ENCODE peak calls at places on chromosomes 16 and 17, in nine cellular contexts. K is uterus, T is lower lobe of right lung, R is kidney epithelial cell, Z is omental fat pad, D is A549, F is body of pancreas, A is H9, Q is heart left ventricle. P is an unnamed sample.

GRCh38 chr17:77716289-77716929 is 242.1 kb upstream of the TNRC6C start:
- DNase-seq in T (no peak), Z (no peak), K (no peak), D (no peak), F (no peak), Q (no peak), R (no peak), A (peak), P (no peak)

GRCh38 chr17:36977066-36977465 is 28.3 kb downstream of the AATF start:
- DNase-seq in F (no peak), A (no peak), Z (no peak), D (no peak), K (no peak), T (no peak), R (no peak), Q (no peak), P (no peak)

GRCh38 chr17:9941305-9941704 is 36.2 kb upstream of the RCVRN start:
- DNase-seq in A (no peak), R (no peak), Q (no peak), T (peak), K (no peak), F (no peak), Z (no peak), D (no peak), P (no peak)

GRCh38 chr17:14933676-14934075 is 331.4 kb downstream of the PMP22 start:
- DNase-seq in T (no peak), Z (no peak), R (no peak), A (no peak), Q (no peak), K (no peak), D (no peak), F (no peak), P (no peak)

GRCh38 chr16:19130385-19130784 is 16.6 kb downstream of the ITPRIPL2 start:
- DNase-seq in A (no peak), K (no peak), T (no peak), D (no peak), F (no peak), Q (no peak), R (no peak), Z (no peak), P (no peak)

GRCh38 chr17:77807746-77808441 is 150.6 kb upstream of the TNRC6C start:
- DNase-seq in R (no peak), D (no peak), T (no peak), F (no peak), A (no peak), Q (no peak), Z (no peak), K (no peak), P (no peak)

GRCh38 chr16:24270721-24271120 is 14.6 kb downstream of the CACNG3 start:
- DNase-seq in T (no peak), Z (no peak), Q (no peak), F (no peak), D (no peak), R (no peak), K (no peak), A (no peak), P (no peak)

GRCh38 chr16:70579248-70579647 is 55.6 kb downstream of the SF3B3 start:
- DNase-seq in T (no peak), A (no peak), D (no peak), F (no peak), Q (no peak), R (no peak), Z (no peak), K (no peak), P (no peak)

GRCh38 chr16:13839577-13839976 is 80.4 kb upstream of the ERCC4 start:
- DNase-seq in K (no peak), D (no peak), Q (no peak), Z (no peak), R (no peak), A (no peak), T (no peak), F (no peak), P (no peak)

GRCh38 chr17:40909755-40910154 is 24.7 kb upstream of the KRT20 start:
- DNase-seq in T (no peak), Q (no peak), A (no peak), Z (no peak), K (no peak), F (no peak), R (no peak), D (no peak), P (no peak)

GRCh38 chr17:70028397-70028796 is 46.6 kb upstream of the KCNJ16 start:
- DNase-seq in T (no peak), A (no peak), D (no peak), Q (no peak), R (no peak), F (no peak), K (no peak), Z (no peak), P (no peak)

GRCh38 chr17:79943354-79944241 is 92.1 kb downstream of the TBC1D16 start:
- DNase-seq in F (no peak), Q (no peak), Z (peak), T (peak), A (peak), D (no peak), R (no peak), K (peak), P (no peak)

GRCh38 chr16:2339521-2340484 is 725 bp downstream of the ABCA3 start:
- DNase-seq in F (peak), T (peak), K (peak), A (peak), Z (peak), D (peak), Q (peak), R (no peak), P (peak)

GRCh38 chr16:56356276-56357241 is 68.8 kb downstream of the AMFR start:
- DNase-seq in R (peak), D (peak), F (peak), K (peak), Q (peak), Z (peak), T (peak), A (peak), P (peak)

GRCh38 chr16:11349599-11350276 is 4.5 kb downstream of the RMI2 start:
- DNase-seq in D (no peak), A (no peak), F (peak), Z (no peak), T (peak), R (no peak), Q (peak), K (peak), P (no peak)

GRCh38 chr17:80081596-80081995 is 19.8 kb upstream of the GAA start:
- DNase-seq in T (no peak), Z (no peak), K (no peak), Q (no peak), F (no peak), D (no peak), A (no peak), R (no peak), P (no peak)

GRCh38 chr17:61966201-61966600 is 38.4 kb upstream of the INTS2 start:
- DNase-seq in K (no peak), Z (no peak), F (no peak), A (no peak), D (no peak), T (no peak), Q (no peak), R (no peak), P (no peak)

GRCh38 chr16:89495121-89495520 is 4.8 kb upstream of the ANKRD11 start:
- DNase-seq in A (no peak), T (no peak), F (no peak), Z (no peak), D (no peak), R (no peak), Q (no peak), K (no peak), P (no peak)

GRCh38 chr16:84484579-84485254 is 19.7 kb downstream of the MEAK7 start:
- DNase-seq in R (no peak), Z (no peak), K (peak), F (no peak), Q (peak), T (no peak), A (no peak), D (peak), P (peak)

GRCh38 chr16:75105306-75106061 is 11.1 kb downstream of the LDHD start:
- DNase-seq in D (no peak), K (no peak), R (no peak), A (peak), Z (no peak), Q (peak), T (peak), F (no peak), P (no peak)

GRCh38 chr17:8818654-8819330 is 19.6 kb upstream of the MFSD6L start:
- DNase-seq in R (no peak), A (peak), D (no peak), Z (no peak), Q (no peak), F (no peak), K (no peak), T (no peak), P (no peak)

GRCh38 chr17:45294506-45294905 is 22.3 kb downstream of the MAP3K14 start:
- DNase-seq in Q (peak), K (no peak), T (no peak), F (peak), A (no peak), D (no peak), R (no peak), Z (no peak), P (no peak)

GRCh38 chr16:22938647-22939046 is 124.7 kb downstream of the HS3ST2 start:
- DNase-seq in K (no peak), R (no peak), A (no peak), D (no peak), Z (no peak), Q (no peak), F (no peak), T (no peak), P (no peak)

GRCh38 chr16:66845080-66845410 is 831 bp downstream of the CA7 start:
- DNase-seq in D (no peak), Z (no peak), F (no peak), R (no peak), Q (no peak), A (no peak), K (peak), T (no peak), P (no peak)

GRCh38 chr17:44829558-44830358 is at the start of gene GJC1:
- DNase-seq in K (peak), A (peak), Q (peak), T (no peak), R (no peak), Z (no peak), D (peak), F (no peak), P (peak)

GRCh38 chr16:68389006-68389405 is 59.3 kb downstream of the SMPD3 start:
- DNase-seq in R (no peak), K (no peak), F (no peak), Z (no peak), D (no peak), A (no peak), T (peak), Q (no peak), P (no peak)

GRCh38 chr17:29420128-29420527 is 30.0 kb downstream of the TAOK1 start:
- DNase-seq in K (no peak), D (no peak), R (no peak), Z (no peak), A (no peak), F (no peak), T (no peak), Q (no peak), P (no peak)

GRCh38 chr17:2712300-2713043 is 908 bp upstream of the CLUH start:
- DNase-seq in Z (no peak), A (no peak), D (no peak), Q (no peak), T (no peak), K (no peak), F (no peak), R (no peak), P (no peak)

GRCh38 chr16:65660390-65660789 is 538.5 kb upstream of the CDH11 start:
- DNase-seq in F (no peak), T (no peak), D (no peak), Q (no peak), Z (no peak), A (no peak), K (no peak), R (no peak), P (no peak)

GRCh38 chr17:44627513-44627912 is 28.8 kb upstream of the MEIOC start:
- DNase-seq in D (no peak), T (no peak), Q (no peak), Z (no peak), F (no peak), A (no peak), R (no peak), K (no peak), P (no peak)

GRCh38 chr17:75906143-75906884 is 1.6 kb upstream of the MRPL38 start:
- DNase-seq in Q (no peak), K (no peak), Z (no peak), T (no peak), D (no peak), A (no peak), R (no peak), F (no peak), P (no peak)

GRCh38 chr17:82959242-82959930 is 119.6 kb upstream of the ZNF750 start:
- DNase-seq in T (no peak), K (no peak), F (no peak), R (no peak), D (no peak), Z (no peak), A (peak), Q (no peak), P (no peak)

GRCh38 chr17:79786930-79787643 is 9.1 kb downstream of the CBX2 start:
- DNase-seq in A (no peak), Z (no peak), Q (no peak), D (no peak), T (peak), K (no peak), F (no peak), R (no peak), P (no peak)

GRCh38 chr17:13500947-13501346 is 100.8 kb downstream of the HS3ST3A1 start:
- DNase-seq in A (no peak), F (no peak), Z (no peak), Q (no peak), K (no peak), R (no peak), D (no peak), T (no peak), P (no peak)

GRCh38 chr16:86619263-86619935 is 41.0 kb downstream of the FOXL1 start:
- DNase-seq in K (no peak), D (peak), A (peak), T (no peak), Z (no peak), F (no peak), Q (no peak), R (no peak), P (no peak)

GRCh38 chr17:78921437-78921971 is 3.7 kb downstream of the TIMP2 start:
- DNase-seq in Q (no peak), Z (no peak), F (peak), A (no peak), D (no peak), R (no peak), T (no peak), K (no peak), P (no peak)

GRCh38 chr17:13074026-13074425 is 56.2 kb upstream of the ELAC2 start:
- DNase-seq in T (no peak), R (no peak), D (no peak), A (no peak), Z (no peak), Q (no peak), K (no peak), F (no peak), P (no peak)

DNA sequence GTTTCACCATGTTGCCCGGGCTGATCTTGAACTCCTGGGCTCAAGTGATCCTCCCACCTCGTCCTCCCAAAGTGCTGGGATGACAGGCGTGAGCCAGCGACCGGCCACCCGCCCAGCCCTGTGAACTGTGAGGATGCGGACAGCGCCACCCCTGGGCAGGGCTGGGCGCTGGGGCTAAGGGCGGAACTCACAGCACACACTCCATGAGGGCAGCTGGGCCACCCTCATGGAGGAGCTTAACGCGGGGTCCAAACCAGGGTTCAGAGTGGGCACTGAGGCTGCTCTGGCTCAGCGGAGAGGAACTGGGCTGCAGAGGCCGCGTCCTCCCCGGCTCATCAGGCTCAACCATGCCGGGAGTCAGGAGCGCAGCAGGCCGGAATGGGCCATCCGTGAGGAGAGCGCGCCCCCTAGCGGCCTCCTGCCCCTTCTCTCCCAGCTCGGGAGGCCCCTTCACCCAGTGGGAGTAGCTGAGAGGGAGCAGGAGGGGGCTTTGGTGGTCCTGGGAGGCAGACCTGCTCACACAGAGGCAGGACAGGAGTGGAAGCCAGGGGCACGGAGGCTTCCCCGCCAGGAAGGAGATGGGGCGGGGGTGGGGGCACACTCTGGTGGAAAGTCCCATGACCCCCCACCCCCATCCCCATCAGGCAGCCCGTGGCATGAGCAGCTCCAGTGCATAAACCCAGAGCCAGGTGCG is 13.8 kb downstream of the CORO7 start:
- DNase-seq in A (peak), Z (peak), R (no peak), Q (peak), K (peak), D (peak), T (peak), F (peak), P (peak)
- TF ChIP-seq CTCF in A (peak), Z (peak), R (peak), Q (peak), K (peak), D (peak), T (peak), F (peak), P (peak)

DNA sequence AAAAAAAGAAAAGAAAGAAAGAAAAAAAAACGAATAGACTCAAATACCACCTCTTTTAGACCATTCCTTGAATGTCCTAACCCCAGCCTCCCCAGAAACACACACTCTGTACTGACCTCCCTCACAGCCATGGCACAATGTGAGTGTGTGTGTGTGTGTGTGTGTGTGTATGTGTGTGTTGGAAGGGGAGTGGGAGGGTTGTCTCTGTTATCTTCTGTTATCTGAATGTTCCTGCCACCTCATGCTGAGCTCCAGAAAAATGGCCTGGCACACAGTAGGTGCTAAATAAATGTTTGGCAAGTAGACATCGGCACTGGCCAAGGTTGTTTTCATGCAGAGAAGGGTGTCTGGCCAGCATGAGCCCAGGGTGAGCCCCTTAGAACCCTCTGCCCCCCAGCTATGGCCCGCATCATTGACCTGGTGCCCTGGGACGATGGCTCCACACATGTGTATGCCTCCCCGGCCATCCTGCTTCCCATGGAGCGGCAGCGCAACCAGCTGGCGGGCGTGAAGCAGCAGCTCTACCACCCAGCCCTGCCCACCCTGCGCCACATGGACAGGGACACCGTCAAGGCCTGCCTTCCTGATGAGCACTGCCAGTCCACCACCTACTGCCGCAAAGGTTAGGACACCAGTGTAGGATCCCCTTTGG is 6.6 kb upstream of the CNGB1 start:
- DNase-seq in A (no peak), T (peak), R (no peak), D (no peak), F (no peak), K (no peak), Q (no peak), Z (no peak), P (no peak)
- TF ChIP-seq CTCF in A (peak), T (no peak), R (no peak), D (peak), F (no peak), K (no peak), Q (no peak), Z (no peak), P (no peak)

DNA sequence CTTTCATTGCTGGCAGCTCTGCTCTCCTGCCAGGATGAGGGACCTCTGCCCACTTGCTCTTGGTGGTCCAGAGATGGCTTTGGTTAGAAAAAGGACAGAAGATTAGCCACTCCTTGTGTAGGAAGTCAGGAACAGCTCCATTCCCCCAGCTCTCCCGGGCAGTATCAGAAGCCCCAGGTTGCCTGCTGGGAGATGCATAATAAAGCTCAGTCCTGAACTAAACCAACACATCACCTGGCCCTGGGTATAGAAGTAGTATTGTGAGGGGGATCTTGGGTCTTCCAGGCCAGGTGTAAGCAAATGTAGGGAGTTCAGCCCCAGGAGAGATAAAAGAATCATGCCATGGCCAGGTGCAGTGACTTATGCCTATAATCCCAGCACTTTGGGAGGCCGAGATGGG is 52.4 kb downstream of the NEUROD2 start:
- DNase-seq in F (no peak), R (no peak), Q (no peak), Z (no peak), K (no peak), A (no peak), T (no peak), D (no peak), P (no peak)
- TF ChIP-seq CTCF in F (no peak), R (no peak), Q (no peak), Z (no peak), K (no peak), A (no peak), T (no peak), D (no peak), P (no peak)

GRCh38 chr17:74603746-74604145 is 11.7 kb upstream of the CD300LD start:
- DNase-seq in D (no peak), K (no peak), Q (no peak), Z (no peak), T (no peak), A (no peak), F (no peak), R (no peak), P (no peak)

GRCh38 chr17:74605361-74605760 is 13.3 kb upstream of the CD300LD start:
- DNase-seq in R (no peak), F (peak), K (peak), T (no peak), A (no peak), Z (peak), Q (peak), D (peak), P (no peak)

GRCh38 chr17:74606050-74606449 is 14.0 kb upstream of the CD300LD start:
- DNase-seq in A (no peak), R (no peak), T (no peak), K (no peak), Q (no peak), D (no peak), Z (no peak), F (no peak), P (no peak)

GRCh38 chr17:74604200-74604599 is 12.1 kb upstream of the CD300LD start:
- DNase-seq in T (no peak), A (no peak), D (no peak), R (no peak), Z (no peak), Q (no peak), F (no peak), K (no peak), P (no peak)

DNA sequence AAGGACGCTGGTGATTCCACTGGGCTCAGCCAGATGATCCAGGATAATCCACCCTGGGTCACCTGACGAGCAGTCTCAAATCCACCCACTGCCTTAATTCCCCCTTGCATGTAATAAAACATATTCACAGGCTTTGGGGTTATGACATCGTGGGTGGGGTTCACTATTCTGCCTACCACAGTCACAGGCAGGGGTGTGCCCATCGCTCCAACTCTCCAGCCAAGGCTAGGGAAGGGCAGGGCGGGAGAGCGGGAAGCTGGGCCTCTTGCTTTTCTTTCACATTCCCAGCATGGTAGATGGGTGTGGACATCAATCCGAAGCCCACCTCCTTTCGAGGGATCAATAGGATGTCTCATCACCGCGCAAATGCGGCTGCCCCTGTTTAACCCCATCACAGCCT is 12.7 kb upstream of the CD300LD start:
- DNase-seq in D (no peak), Z (no peak), R (no peak), T (no peak), Q (no peak), F (no peak), A (no peak), K (no peak), P (no peak)
- TF ChIP-seq CTCF in D (no peak), Z (no peak), R (no peak), T (no peak), Q (no peak), F (no peak), A (no peak), K (no peak), P (no peak)

P was measured in progenitor cell of endocrine pancreas.